ENCODE peak calls at places on chromosomes 7 and 10, in four cellular contexts. One of them, this sample, is unnamed.

GRCh38 chr10:14185501-14186045 is 145.2 kb downstream of the FRMD4A start:
- ATAC-seq in HepG2: peak; percentile 93
- ATAC-seq in left lung: peak; percentile 35
- ATAC-seq in activated CD8-positive, alpha-beta memory T cell treated with anti-CD3 and anti-CD28 coated beads, Interleukin-2, amount 10 ng/mL, durations not matched to agents 7 days and 5 days: peak; percentile 90
- ATAC-seq in this sample: peak; percentile 77

GRCh38 chr7:48728799-48729198 is 195.5 kb upstream of the CDC14C start:
- ATAC-seq in activated CD8-positive, alpha-beta memory T cell treated with anti-CD3 and anti-CD28 coated beads, Interleukin-2, amount 10 ng/mL, durations not matched to agents 7 days and 5 days: no peak
- ATAC-seq in HepG2: no peak
- ATAC-seq in left lung: no peak
- ATAC-seq in this sample: no peak

GRCh38 chr7:14332155-14332554 is 342.7 kb upstream of the ETV1 start:
- ATAC-seq in HepG2: no peak
- ATAC-seq in left lung: peak; percentile 44
- ATAC-seq in activated CD8-positive, alpha-beta memory T cell treated with anti-CD3 and anti-CD28 coated beads, Interleukin-2, amount 10 ng/mL, durations not matched to agents 7 days and 5 days: no peak
- ATAC-seq in this sample: no peak

GRCh38 chr10:107425844-107426553 is 261.5 kb upstream of the SORCS1 start:
- ATAC-seq in left lung: no peak
- ATAC-seq in activated CD8-positive, alpha-beta memory T cell treated with anti-CD3 and anti-CD28 coated beads, Interleukin-2, amount 10 ng/mL, durations not matched to agents 7 days and 5 days: no peak
- ATAC-seq in HepG2: no peak
- ATAC-seq in this sample: no peak

GRCh38 chr10:35942052-35942451 is 300.0 kb upstream of the FZD8 start:
- ATAC-seq in HepG2: no peak
- ATAC-seq in activated CD8-positive, alpha-beta memory T cell treated with anti-CD3 and anti-CD28 coated beads, Interleukin-2, amount 10 ng/mL, durations not matched to agents 7 days and 5 days: no peak
- ATAC-seq in left lung: no peak
- ATAC-seq in this sample: no peak

GRCh38 chr10:110827410-110827809 is 44.3 kb upstream of the PDCD4 start:
- ATAC-seq in HepG2: peak; percentile 66
- ATAC-seq in left lung: no peak
- ATAC-seq in activated CD8-positive, alpha-beta memory T cell treated with anti-CD3 and anti-CD28 coated beads, Interleukin-2, amount 10 ng/mL, durations not matched to agents 7 days and 5 days: no peak
- ATAC-seq in this sample: no peak

GRCh38 chr7:37901236-37901827 is 15.3 kb downstream of the SFRP4 start:
- ATAC-seq in left lung: peak; percentile 88
- ATAC-seq in activated CD8-positive, alpha-beta memory T cell treated with anti-CD3 and anti-CD28 coated beads, Interleukin-2, amount 10 ng/mL, durations not matched to agents 7 days and 5 days: no peak
- ATAC-seq in HepG2: peak; percentile 80
- ATAC-seq in this sample: no peak

GRCh38 chr10:48693206-48693605 is 8.5 kb downstream of the WDFY4 start:
- ATAC-seq in HepG2: no peak
- ATAC-seq in left lung: no peak
- ATAC-seq in activated CD8-positive, alpha-beta memory T cell treated with anti-CD3 and anti-CD28 coated beads, Interleukin-2, amount 10 ng/mL, durations not matched to agents 7 days and 5 days: no peak
- ATAC-seq in this sample: no peak

GRCh38 chr10:47262606-47263295 is 37.2 kb upstream of the GDF10 start:
- ATAC-seq in left lung: no peak
- ATAC-seq in activated CD8-positive, alpha-beta memory T cell treated with anti-CD3 and anti-CD28 coated beads, Interleukin-2, amount 10 ng/mL, durations not matched to agents 7 days and 5 days: no peak
- ATAC-seq in HepG2: no peak
- ATAC-seq in this sample: no peak

GRCh38 chr7:25124485-25125136 is 449 bp downstream of the CYCS start:
- ATAC-seq in HepG2: peak; percentile 44
- ATAC-seq in left lung: peak; percentile 29
- ATAC-seq in activated CD8-positive, alpha-beta memory T cell treated with anti-CD3 and anti-CD28 coated beads, Interleukin-2, amount 10 ng/mL, durations not matched to agents 7 days and 5 days: no peak
- ATAC-seq in this sample: no peak

GRCh38 chr10:1026578-1026977 is 919 bp upstream of the IDI2 start:
- ATAC-seq in left lung: no peak
- ATAC-seq in HepG2: no peak
- ATAC-seq in activated CD8-positive, alpha-beta memory T cell treated with anti-CD3 and anti-CD28 coated beads, Interleukin-2, amount 10 ng/mL, durations not matched to agents 7 days and 5 days: no peak
- ATAC-seq in this sample: no peak

GRCh38 chr7:55021053-55021452 is 2.2 kb downstream of the EGFR start:
- ATAC-seq in left lung: no peak
- ATAC-seq in activated CD8-positive, alpha-beta memory T cell treated with anti-CD3 and anti-CD28 coated beads, Interleukin-2, amount 10 ng/mL, durations not matched to agents 7 days and 5 days: no peak
- ATAC-seq in HepG2: no peak
- ATAC-seq in this sample: no peak

GRCh38 chr10:74026428-74026979 is 28.6 kb downstream of the VCL start:
- ATAC-seq in activated CD8-positive, alpha-beta memory T cell treated with anti-CD3 and anti-CD28 coated beads, Interleukin-2, amount 10 ng/mL, durations not matched to agents 7 days and 5 days: no peak
- ATAC-seq in left lung: no peak
- ATAC-seq in HepG2: no peak
- ATAC-seq in this sample: no peak

GRCh38 chr10:98380493-98381339 is 34.3 kb downstream of the PYROXD2 start:
- ATAC-seq in activated CD8-positive, alpha-beta memory T cell treated with anti-CD3 and anti-CD28 coated beads, Interleukin-2, amount 10 ng/mL, durations not matched to agents 7 days and 5 days: no peak
- ATAC-seq in HepG2: no peak
- ATAC-seq in left lung: no peak
- ATAC-seq in this sample: no peak